ENCODE peak calls at places on chromosomes 12 and 14, in ten cellular contexts. T is D341Med; K is pons; J is A549; W is naive thymus-derived CD8-positive, alpha-beta T cell; N is CD8-positive, alpha-beta T cell; M is cerebellar cortex; D is head of caudate nucleus; L is NCI-H1092 treated with DMSO at 0.1 percent for 48 hours; Q is cardiac fibroblast. C is an unnamed sample.

GRCh38 chr14:39426605-39427004 is 5.6 kb downstream of the FBXO33 start:
- DNase-seq in K (peak; percentile 40), T (no peak), J (no peak), L (peak; percentile 59), W (peak; percentile 25), Q (peak; percentile 71), N (no peak), M (peak; percentile 45), D (no peak), C (peak; percentile 69)

GRCh38 chr12:101642115-101643067 is 47.6 kb downstream of the MYBPC1 start:
- DNase-seq in K (no peak), W (peak; percentile 9), J (no peak), Q (no peak), T (no peak), M (no peak), D (no peak), L (no peak), N (no peak), C (peak; percentile 30)

GRCh38 chr14:99604766-99605298 is 825 bp upstream of the CCDC85C start:
- DNase-seq in T (peak; percentile 79), W (no peak), N (no peak), Q (peak; percentile 32), K (no peak), L (no peak), D (no peak), J (peak; percentile 56), M (no peak), C (peak; percentile 78)

GRCh38 chr12:32533971-32534590 is 134.7 kb downstream of the FGD4 start:
- DNase-seq in Q (peak; percentile 99), D (no peak), K (peak; percentile 82), L (no peak), W (no peak), T (peak; percentile 46), N (no peak), J (peak; percentile 61), M (no peak), C (peak; percentile 67)

GRCh38 chr14:103138483-103139370 is 15.5 kb downstream of the TNFAIP2 start:
- DNase-seq in J (no peak), T (no peak), N (no peak), W (no peak), M (no peak), L (no peak), K (no peak), Q (no peak), D (no peak), C (no peak)

GRCh38 chr14:99231181-99231849 is 40.7 kb downstream of the BCL11B start:
- DNase-seq in W (no peak), T (no peak), Q (no peak), L (no peak), J (no peak), M (no peak), K (no peak), D (no peak), N (no peak), C (no peak)

GRCh38 chr12:34398706-34399630 is 376.7 kb downstream of the ALG10 start:
- DNase-seq in Q (no peak), J (no peak), K (no peak), N (peak; percentile 37), L (no peak), W (no peak), M (no peak), T (peak; percentile 12), D (peak; percentile 5), C (no peak)

GRCh38 chr12:131454418-131455217 is 256.3 kb upstream of the SFSWAP start:
- DNase-seq in Q (no peak), K (no peak), D (peak; percentile 37), M (peak; percentile 40), J (peak; percentile 87), L (peak; percentile 13), W (no peak), N (peak; percentile 48), T (no peak), C (peak; percentile 13)

GRCh38 chr14:39467889-39468524 is 35.8 kb upstream of the FBXO33 start:
- DNase-seq in J (no peak), M (peak; percentile 40), K (no peak), N (no peak), T (no peak), Q (peak; percentile 68), D (peak; percentile 22), L (no peak), W (no peak), C (peak; percentile 42)

GRCh38 chr14:75141967-75142366 is 15.1 kb upstream of the NEK9 start:
- DNase-seq in L (peak; percentile 8), T (peak; percentile 45), D (no peak), W (peak; percentile 54), N (no peak), M (peak; percentile 39), Q (peak; percentile 63), J (no peak), K (peak; percentile 70), C (peak; percentile 70)

GRCh38 chr14:49962616-49963015 is 69.7 kb downstream of the ARF6 start:
- DNase-seq in K (no peak), N (no peak), J (no peak), Q (no peak), T (no peak), L (no peak), M (no peak), D (peak; percentile 75), W (no peak), C (no peak)

GRCh38 chr14:87940382-87940781 is 52.6 kb downstream of the GALC start:
- DNase-seq in N (no peak), J (no peak), D (no peak), K (no peak), L (no peak), Q (no peak), M (no peak), W (no peak), T (no peak), C (no peak)

GRCh38 chr14:59004012-59004411 is 184.5 kb upstream of the DAAM1 start:
- DNase-seq in L (no peak), Q (peak; percentile 30), K (no peak), T (no peak), J (no peak), M (peak; percentile 27), D (no peak), N (no peak), W (no peak), C (peak; percentile 35)

GRCh38 chr12:17214910-17215309 is 608.9 kb upstream of the LMO3 start:
- DNase-seq in W (no peak), Q (no peak), N (no peak), T (no peak), K (no peak), M (no peak), J (no peak), D (no peak), L (no peak), C (no peak)

GRCh38 chr14:68935761-68936209 is 43.3 kb downstream of the ACTN1 start:
- DNase-seq in M (no peak), Q (no peak), T (no peak), D (no peak), L (no peak), J (no peak), N (no peak), K (no peak), W (no peak), C (peak; percentile 61)

C was measured in cardiac muscle cell.